ENCODE peak calls at places on chromosome 1, in four cellular contexts. One of them, this sample, is unnamed.

GRCh38 chr1:47993881-47994625 is 3.1 kb downstream of the TRABD2B start:
- DNase-seq in GM06990: no peak
- DNase-seq in M059J: no peak
- DNase-seq in brain microvascular endothelial cell: no peak
- DNase-seq in this sample: no peak

GRCh38 chr1:216020743-216021345 is 402.4 kb downstream of the USH2A start:
- DNase-seq in GM06990: no peak
- DNase-seq in M059J: no peak
- DNase-seq in brain microvascular endothelial cell: no peak
- DNase-seq in this sample: no peak

GRCh38 chr1:87794788-87795614 is 466.3 kb downstream of the LMO4 start:
- DNase-seq in GM06990: no peak
- DNase-seq in M059J: peak
- DNase-seq in brain microvascular endothelial cell: peak
- DNase-seq in this sample: no peak

GRCh38 chr1:18373882-18374493 is 106.7 kb upstream of the KLHDC7A start:
- DNase-seq in GM06990: no peak
- DNase-seq in M059J: no peak
- DNase-seq in brain microvascular endothelial cell: no peak
- DNase-seq in this sample: no peak

GRCh38 chr1:39952359-39953110 is 2.4 kb upstream of the MFSD2A start:
- DNase-seq in GM06990: no peak
- DNase-seq in M059J: peak
- DNase-seq in brain microvascular endothelial cell: no peak
- DNase-seq in this sample: no peak

GRCh38 chr1:38279148-38279547 is 232.6 kb upstream of the POU3F1 start:
- DNase-seq in GM06990: no peak
- DNase-seq in M059J: no peak
- DNase-seq in brain microvascular endothelial cell: no peak
- DNase-seq in this sample: no peak

GRCh38 chr1:206706298-206706791 is 21.6 kb downstream of the MAPKAPK2 start:
- DNase-seq in GM06990: no peak
- DNase-seq in M059J: no peak
- DNase-seq in brain microvascular endothelial cell: peak
- DNase-seq in this sample: no peak

GRCh38 chr1:84573481-84573966 is 716 bp downstream of the CTBS start:
- DNase-seq in GM06990: no peak
- DNase-seq in M059J: no peak
- DNase-seq in brain microvascular endothelial cell: peak
- DNase-seq in this sample: no peak

GRCh38 chr1:63322248-63322943 is at the start of gene FOXD3:
- DNase-seq in GM06990: peak
- DNase-seq in M059J: peak
- DNase-seq in brain microvascular endothelial cell: no peak
- DNase-seq in this sample: peak

This sample was measured in GM12864.